ENCODE peak calls at places on chromosomes 3 and 15, in five cellular contexts. Z, W, X, Q and V are unnamed samples.

GRCh38 chr15:64791401-64791800 is 16.0 kb upstream of the RBPMS2 start:
- DNase-seq in X (no peak), Q (no peak), W (no peak), Z (no peak), V (no peak)

GRCh38 chr3:101643861-101644613 is 32.9 kb downstream of the ZBTB11 start:
- DNase-seq in W (no peak), Q (no peak), X (no peak), Z (no peak), V (no peak)

GRCh38 chr3:10703875-10704274 is 112.2 kb upstream of the SLC6A11 start:
- DNase-seq in W (no peak), Q (no peak), X (no peak), Z (no peak), V (no peak)

GRCh38 chr3:13718000-13718399 is 161.9 kb downstream of the WNT7A start:
- DNase-seq in Q (no peak), W (no peak), Z (no peak), X (peak), V (no peak)

GRCh38 chr3:14518432-14518802 is 21.7 kb downstream of the GRIP2 start:
- DNase-seq in X (no peak), W (no peak), Z (no peak), Q (no peak), V (no peak)

GRCh38 chr3:12662593-12663310 is 1.2 kb downstream of the RAF1 start:
- DNase-seq in Z (peak), X (no peak), W (no peak), Q (peak), V (no peak)

GRCh38 chr3:180275176-180275575 is 238.4 kb upstream of the PEX5L start:
- DNase-seq in W (no peak), Z (no peak), Q (no peak), X (no peak), V (no peak)

GRCh38 chr15:66578286-66578875 is 12.6 kb upstream of the LCTL start:
- DNase-seq in Q (no peak), X (no peak), Z (no peak), W (no peak), V (no peak)

GRCh38 chr3:4981688-4982494 is 2.7 kb downstream of the BHLHE40 start:
- DNase-seq in Q (peak), W (peak), X (no peak), Z (no peak), V (no peak)

GRCh38 chr15:25176991-25177954 is 222.5 kb downstream of the SNRPN start:
- DNase-seq in W (peak), X (no peak), Z (peak), Q (peak), V (no peak)

GRCh38 chr3:129576514-129577345 is 29.7 kb downstream of the PLXND1 start:
- DNase-seq in Q (peak), X (peak), Z (peak), W (no peak), V (peak)

GRCh38 chr3:197748597-197749314 is 927 bp upstream of the FYTTD1 start:
- DNase-seq in X (no peak), Q (no peak), W (no peak), Z (no peak), V (no peak)

GRCh38 chr3:135197856-135198255 is 402.8 kb downstream of the EPHB1 start:
- DNase-seq in W (no peak), X (no peak), Q (no peak), Z (no peak), V (no peak)

GRCh38 chr3:23094412-23094811 is 108.7 kb upstream of the UBE2E2 start:
- DNase-seq in Z (no peak), Q (no peak), W (no peak), X (no peak), V (no peak)

GRCh38 chr3:21466491-21466890 is 284.5 kb downstream of the ZNF385D start:
- DNase-seq in Q (no peak), X (no peak), Z (no peak), W (no peak), V (no peak)

GRCh38 chr3:96756516-96756915 is 57.9 kb upstream of the EPHA6 start:
- DNase-seq in Q (no peak), W (no peak), X (no peak), Z (no peak), V (no peak)

GRCh38 chr3:130894130-130894872 is 417 bp downstream of the ATP2C1 start:
- DNase-seq in Z (peak), W (peak), X (peak), Q (peak), V (peak)
- TF ChIP-seq CTCF in Z (no peak), W (no peak), X (no peak), Q (no peak), V (no peak)

GRCh38 chr15:61856295-61856694 is 204.0 kb downstream of the VPS13C start:
- DNase-seq in X (no peak), Z (no peak), Q (no peak), W (no peak), V (no peak)
- TF ChIP-seq CTCF in X (no peak), Z (no peak), Q (no peak), W (no peak), V (no peak)

GRCh38 chr3:60737633-60738399 is 513.4 kb downstream of the FHIT start:
- DNase-seq in Q (no peak), Z (no peak), W (no peak), X (no peak), V (no peak)

GRCh38 chr3:60746043-60746638 is 505.1 kb downstream of the FHIT start:
- DNase-seq in X (no peak), Z (no peak), W (no peak), Q (no peak), V (no peak)

GRCh38 chr3:60742606-60743145 is 508.6 kb downstream of the FHIT start:
- DNase-seq in W (no peak), Z (no peak), X (no peak), Q (peak), V (no peak)

GRCh38 chr3:60746690-60747416 is 504.4 kb downstream of the FHIT start:
- DNase-seq in X (no peak), Q (no peak), Z (no peak), W (no peak), V (no peak)

DNA sequence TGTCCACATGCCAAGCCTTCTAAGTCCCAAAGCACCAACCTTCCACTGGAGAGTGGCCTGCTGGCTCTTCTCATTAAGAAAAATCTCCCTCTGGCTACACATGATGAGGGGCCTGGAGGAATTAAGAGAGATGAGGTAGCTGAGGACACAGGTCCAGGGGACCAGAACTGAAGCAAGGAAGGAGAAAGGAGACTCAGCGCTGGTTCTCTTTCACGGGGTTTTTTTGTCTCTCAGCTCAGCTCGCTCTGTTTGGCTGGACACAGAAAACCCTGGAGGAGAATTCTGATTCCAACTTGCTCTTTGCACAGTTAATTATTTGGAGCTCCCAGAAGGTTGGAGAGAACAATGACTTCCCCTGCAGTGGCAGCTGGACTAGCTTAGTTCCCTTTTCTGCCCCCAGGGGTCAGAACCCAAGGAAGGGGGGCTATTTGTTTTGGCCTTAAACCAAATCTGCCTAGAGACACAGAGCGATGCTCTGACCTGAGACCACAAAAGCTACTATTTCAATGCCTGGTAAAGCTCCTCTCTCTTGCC is 507.6 kb downstream of the FHIT start:
- DNase-seq in W (no peak), Q (no peak), Z (no peak), X (no peak), V (no peak)
- TF ChIP-seq CTCF in W (no peak), Q (no peak), Z (no peak), X (no peak), V (no peak)

GRCh38 chr3:8992854-8993253 is 29.6 kb upstream of the RAD18 start:
- DNase-seq in Z (no peak), W (no peak), Q (no peak), X (no peak), V (no peak)

GRCh38 chr3:8990266-8991215 is 27.3 kb upstream of the RAD18 start:
- DNase-seq in W (no peak), Q (no peak), Z (no peak), X (no peak), V (no peak)

GRCh38 chr3:8994226-8994625 is 31.0 kb upstream of the RAD18 start:
- DNase-seq in X (no peak), Z (no peak), W (no peak), Q (no peak), V (no peak)

GRCh38 chr3:8992199-8992598 is 28.9 kb upstream of the RAD18 start:
- DNase-seq in Q (no peak), X (no peak), W (no peak), Z (no peak), V (no peak)

GRCh38 chr3:8993331-8993730 is 30.1 kb upstream of the RAD18 start:
- DNase-seq in X (no peak), Z (no peak), Q (no peak), W (no peak), V (no peak)
- TF ChIP-seq CTCF in X (no peak), Z (no peak), Q (no peak), W (no peak), V (no peak)

DNA sequence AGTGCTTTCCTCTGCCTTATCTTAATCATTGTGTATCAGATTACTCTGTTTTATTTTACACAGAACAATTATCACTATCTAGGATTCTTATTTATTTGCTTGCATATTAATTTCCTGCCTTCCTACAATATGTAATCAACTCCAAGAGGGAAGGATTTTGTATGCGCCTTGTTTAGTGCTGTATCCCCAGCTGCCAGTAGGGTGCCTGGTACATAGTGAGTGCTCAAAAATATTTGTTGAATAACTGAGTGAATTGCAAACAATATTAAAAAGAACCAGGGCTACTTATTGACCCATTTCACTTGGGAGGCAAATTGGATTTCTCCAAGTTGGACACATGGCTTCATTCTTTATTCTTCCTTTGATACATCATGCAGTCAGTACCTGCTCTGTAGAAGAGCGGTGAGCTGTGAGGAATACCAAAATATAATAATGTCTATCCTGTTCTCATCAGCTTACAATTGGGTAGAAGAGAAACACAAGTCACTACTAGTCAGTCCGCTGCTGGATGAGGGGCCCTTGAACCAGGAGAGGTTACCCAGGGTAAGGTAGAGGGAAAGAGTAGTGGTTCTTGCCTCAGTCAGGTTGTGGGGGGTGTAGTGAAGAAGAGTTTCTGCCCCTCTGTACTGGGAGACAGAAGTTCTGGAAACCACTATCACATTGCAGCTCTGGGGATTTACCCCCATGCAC is 233.9 kb upstream of the ZBTB20 start:
- DNase-seq in X (no peak), Q (no peak), Z (no peak), W (no peak), V (no peak)
- TF ChIP-seq CTCF in X (no peak), Q (no peak), Z (no peak), W (no peak), V (no peak)

DNA sequence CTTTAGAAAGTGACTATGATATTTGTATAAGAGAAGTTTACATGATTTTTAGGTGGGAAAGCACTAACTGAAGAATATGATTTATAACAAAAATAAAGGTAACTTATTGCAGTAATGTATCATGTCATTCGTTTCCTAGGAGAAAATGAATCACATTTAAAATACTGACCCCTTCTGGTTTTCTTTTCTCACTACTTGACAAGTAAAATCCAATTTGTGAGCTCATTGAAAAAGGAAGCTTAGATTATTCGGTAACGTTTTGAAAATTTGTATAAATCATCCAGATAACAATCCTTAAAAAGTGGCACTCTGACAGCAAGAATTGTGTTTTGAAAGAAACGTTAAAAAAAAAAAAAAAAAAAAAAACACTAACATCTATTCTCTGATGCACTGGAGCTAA is 39.0 kb downstream of the NSUN3 start:
- DNase-seq in Q (no peak), Z (no peak), W (no peak), X (no peak), V (no peak)
- TF ChIP-seq CTCF in Q (no peak), Z (no peak), W (no peak), X (no peak), V (no peak)

DNA sequence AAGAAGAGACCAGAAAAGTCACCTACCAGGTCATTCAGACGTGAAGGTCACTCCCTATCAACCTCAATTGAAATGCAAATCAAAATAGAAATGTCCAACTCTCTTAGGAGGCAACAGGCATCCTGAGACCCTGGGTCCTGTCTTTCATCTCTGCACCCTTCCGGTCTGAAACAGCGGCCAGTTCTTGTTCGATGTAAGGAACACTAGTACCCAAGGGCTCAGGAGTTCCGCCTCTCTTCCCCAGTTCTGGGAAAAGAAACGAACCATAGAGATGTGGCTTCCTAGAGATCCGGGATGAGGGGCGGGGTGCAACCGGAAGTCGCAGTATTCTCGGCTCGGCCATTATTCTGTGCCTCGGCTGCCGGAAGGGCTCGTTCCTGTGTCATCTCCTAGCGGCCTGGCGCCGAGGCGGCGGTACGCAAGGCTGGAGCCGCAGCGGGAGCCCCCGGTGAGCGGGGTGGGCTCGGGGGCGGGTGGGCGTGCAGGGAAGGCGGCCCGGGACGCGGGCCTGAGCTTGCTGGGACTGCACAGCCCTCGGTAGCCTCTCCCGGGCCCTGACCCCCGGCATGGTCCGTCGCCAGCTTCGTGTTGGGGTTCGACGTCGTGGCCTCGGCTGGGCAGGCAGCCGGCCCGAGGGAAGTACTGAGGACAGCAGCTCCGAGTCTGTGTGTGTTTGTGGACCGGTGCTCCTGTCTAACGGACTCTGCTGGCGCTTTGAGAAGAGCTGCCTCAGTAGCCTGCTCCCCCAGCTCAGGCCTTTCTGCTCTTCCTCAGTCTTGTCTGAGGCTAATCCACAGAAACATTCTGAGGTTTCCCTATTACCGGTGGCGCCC is at the start of gene ZNF197:
- DNase-seq in Z (peak), W (peak), X (peak), Q (peak), V (peak)
- TF ChIP-seq CTCF in Z (peak), W (no peak), X (no peak), Q (no peak), V (no peak)

DNA sequence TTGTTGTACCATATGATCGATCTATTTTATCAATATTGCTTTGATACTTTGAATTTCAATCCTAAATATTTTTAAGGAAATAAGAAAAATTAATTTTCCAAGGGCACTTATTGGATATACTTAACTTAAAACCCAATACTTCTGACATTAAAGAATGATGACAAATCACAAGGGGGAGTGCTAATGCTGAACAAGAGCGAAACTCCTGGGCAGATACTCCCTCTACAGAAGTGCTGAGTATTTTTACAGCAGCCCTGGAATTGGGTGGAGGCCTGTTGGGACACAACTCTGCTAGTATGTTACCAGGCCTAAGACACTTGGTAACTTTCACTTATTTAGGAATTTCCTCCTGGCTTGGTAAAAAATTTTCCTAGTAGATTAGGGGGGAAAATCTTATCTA is 46.2 kb downstream of the DENND6A start:
- DNase-seq in Q (no peak), X (peak), W (no peak), Z (no peak), V (peak)
- TF ChIP-seq CTCF in Q (no peak), X (peak), W (no peak), Z (no peak), V (no peak)

DNA sequence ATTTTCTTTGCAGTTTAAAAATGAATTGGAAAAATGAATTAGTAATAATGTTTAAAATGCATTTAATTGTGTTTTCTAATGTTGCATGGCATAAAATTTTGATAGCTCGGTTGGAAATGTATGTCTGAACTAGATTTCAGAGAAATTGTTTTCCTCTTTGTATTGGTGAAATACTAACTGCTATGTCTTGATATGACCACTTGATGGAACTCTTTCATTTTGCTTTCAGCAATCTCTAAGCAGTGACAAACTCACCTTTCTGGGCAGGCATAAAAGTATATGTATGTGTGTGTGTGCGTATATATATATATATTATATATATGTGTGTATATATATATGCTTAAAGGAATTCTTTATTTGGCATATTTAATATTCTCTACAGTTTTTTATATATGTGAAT is 239.3 kb upstream of the ZNF717 start:
- DNase-seq in Q (no peak), X (no peak), W (no peak), Z (no peak), V (no peak)
- TF ChIP-seq CTCF in Q (peak), X (peak), W (no peak), Z (peak), V (no peak)